ENCODE peak calls at places on chromosomes 16 and 17, in eight cellular contexts. Q is activated CD4-positive, CD25-positive, alpha-beta regulatory T cell; I is left ventricle myocardium inferior; M is iPS-NIHi11; E is esophagus squamous epithelium; S is GM04504; D is activated CD8-positive, alpha-beta T cell treated with anti-CD3 and anti-CD28 coated beads for 36 hours; U is fibroblast of lung. O is an unnamed sample.

GRCh38 chr16:81817789-81818304 is 38.8 kb downstream of the PLCG2 start:
- DNase-seq in Q (no peak), I (no peak), M (no peak), E (no peak), S (no peak), D (peak; percentile 47), U (no peak), O (no peak)

GRCh38 chr16:81888520-81889394 is 109.7 kb downstream of the PLCG2 start:
- DNase-seq in Q (no peak), I (no peak), M (no peak), E (no peak), S (no peak), D (no peak), U (no peak), O (no peak)

GRCh38 chr17:64074704-64075484 is 54.5 kb upstream of the ICAM2 start:
- DNase-seq in Q (no peak), I (no peak), M (no peak), E (no peak), S (no peak), D (no peak), U (peak; percentile 49), O (no peak)

GRCh38 chr17:1038459-1039118 is 41.7 kb downstream of the TIMM22 start:
- DNase-seq in Q (no peak), I (no peak), M (no peak), E (no peak), S (no peak), D (no peak), U (no peak), O (no peak)

GRCh38 chr17:80124351-80124981 is 22.5 kb downstream of the EIF4A3 start:
- DNase-seq in Q (no peak), I (no peak), M (peak; percentile 78), E (no peak), S (no peak), D (no peak), U (peak; percentile 62), O (no peak)

GRCh38 chr16:69822174-69822935 is 60.2 kb downstream of the WWP2 start:
- DNase-seq in Q (no peak), I (no peak), M (no peak), E (no peak), S (no peak), D (no peak), U (no peak), O (no peak)

GRCh38 chr17:66459811-66460270 is 157.4 kb downstream of the PRKCA start:
- DNase-seq in Q (no peak), I (peak; percentile 40), M (no peak), E (no peak), S (peak; percentile 92), D (peak; percentile 33), U (peak; percentile 99), O (peak; percentile 78)

GRCh38 chr17:28968914-28969295 is 17.6 kb upstream of the PHF12 start:
- DNase-seq in Q (no peak), I (no peak), M (no peak), E (no peak), S (no peak), D (no peak), U (no peak), O (no peak)

GRCh38 chr16:239948-240277 is 5.3 kb downstream of the FAM234A start:
- DNase-seq in Q (no peak), I (no peak), M (no peak), E (no peak), S (no peak), D (no peak), U (no peak), O (no peak)

GRCh38 chr16:87173294-87173883 is 143.8 kb downstream of the C16orf95 start:
- DNase-seq in Q (no peak), I (no peak), M (no peak), E (no peak), S (no peak), D (no peak), U (peak; percentile 61), O (no peak)

GRCh38 chr17:78133971-78134898 is 3.7 kb downstream of the TMC8 start:
- DNase-seq in Q (peak; percentile 68), I (no peak), M (peak; percentile 76), E (no peak), S (no peak), D (peak; percentile 88), U (no peak), O (no peak)

GRCh38 chr17:19979917-19980770 is 2.5 kb upstream of the AKAP10 start:
- DNase-seq in Q (no peak), I (peak; percentile 52), M (no peak), E (no peak), S (no peak), D (no peak), U (no peak), O (no peak)

GRCh38 chr17:8606415-8606814 is 24.1 kb downstream of the MYH10 start:
- DNase-seq in Q (no peak), I (no peak), M (no peak), E (no peak), S (no peak), D (no peak), U (no peak), O (no peak)

O was measured in right atrium auricular region.